ENCODE peak calls at places on chromosomes 5 and 9, in seven cellular contexts. One of them, this sample, is unnamed.

GRCh38 chr5:154628685-154629084 is 126.5 kb upstream of the LARP1 start:
- DNase-seq in NCI-H774: no peak
- DNase-seq in caudate nucleus: no peak
- DNase-seq in CD8-positive, alpha-beta memory T cell: no peak
- DNase-seq in aorta: no peak
- DNase-seq in stimulated activated CD4-positive, alpha-beta T cell treated with anti-CD3 and anti-CD28 coated beads, Interleukin-2, amount 100 ng/mL, for 48 hours: no peak
- DNase-seq in NCI-H345: no peak
- DNase-seq in this sample: no peak

GRCh38 chr5:133052317-133053175 is 733 bp downstream of the HSPA4 start:
- DNase-seq in NCI-H774: peak
- DNase-seq in caudate nucleus: no peak
- DNase-seq in CD8-positive, alpha-beta memory T cell: no peak
- DNase-seq in aorta: peak
- DNase-seq in stimulated activated CD4-positive, alpha-beta T cell treated with anti-CD3 and anti-CD28 coated beads, Interleukin-2, amount 100 ng/mL, for 48 hours: peak
- DNase-seq in NCI-H345: peak
- DNase-seq in this sample: no peak

GRCh38 chr9:129273941-129274709 is 96.1 kb upstream of the IER5L start:
- DNase-seq in NCI-H774: no peak
- DNase-seq in caudate nucleus: no peak
- DNase-seq in CD8-positive, alpha-beta memory T cell: no peak
- DNase-seq in aorta: peak
- DNase-seq in stimulated activated CD4-positive, alpha-beta T cell treated with anti-CD3 and anti-CD28 coated beads, Interleukin-2, amount 100 ng/mL, for 48 hours: no peak
- DNase-seq in NCI-H345: no peak
- DNase-seq in this sample: no peak

GRCh38 chr9:20558609-20559016 is 63.7 kb downstream of the MLLT3 start:
- DNase-seq in NCI-H774: no peak
- DNase-seq in caudate nucleus: no peak
- DNase-seq in CD8-positive, alpha-beta memory T cell: no peak
- DNase-seq in aorta: no peak
- DNase-seq in stimulated activated CD4-positive, alpha-beta T cell treated with anti-CD3 and anti-CD28 coated beads, Interleukin-2, amount 100 ng/mL, for 48 hours: peak
- DNase-seq in NCI-H345: no peak
- DNase-seq in this sample: no peak

GRCh38 chr9:1721219-1721618 is 293.9 kb upstream of the SMARCA2 start:
- DNase-seq in NCI-H774: no peak
- DNase-seq in caudate nucleus: no peak
- DNase-seq in CD8-positive, alpha-beta memory T cell: no peak
- DNase-seq in aorta: no peak
- DNase-seq in stimulated activated CD4-positive, alpha-beta T cell treated with anti-CD3 and anti-CD28 coated beads, Interleukin-2, amount 100 ng/mL, for 48 hours: no peak
- DNase-seq in NCI-H345: peak
- DNase-seq in this sample: no peak

GRCh38 chr5:66134407-66134843 is 9.7 kb upstream of the SREK1 start:
- DNase-seq in NCI-H774: no peak
- DNase-seq in caudate nucleus: no peak
- DNase-seq in CD8-positive, alpha-beta memory T cell: no peak
- DNase-seq in aorta: no peak
- DNase-seq in stimulated activated CD4-positive, alpha-beta T cell treated with anti-CD3 and anti-CD28 coated beads, Interleukin-2, amount 100 ng/mL, for 48 hours: no peak
- DNase-seq in NCI-H345: no peak
- DNase-seq in this sample: no peak

GRCh38 chr5:56951946-56952691 is at the start of gene MIER3:
- DNase-seq in NCI-H774: peak
- DNase-seq in caudate nucleus: peak
- DNase-seq in CD8-positive, alpha-beta memory T cell: peak
- DNase-seq in aorta: peak
- DNase-seq in stimulated activated CD4-positive, alpha-beta T cell treated with anti-CD3 and anti-CD28 coated beads, Interleukin-2, amount 100 ng/mL, for 48 hours: peak
- DNase-seq in NCI-H345: peak
- DNase-seq in this sample: peak

GRCh38 chr5:139912804-139913203 is 117.2 kb downstream of the PSD2 start:
- DNase-seq in NCI-H774: no peak
- DNase-seq in caudate nucleus: no peak
- DNase-seq in CD8-positive, alpha-beta memory T cell: no peak
- DNase-seq in aorta: no peak
- DNase-seq in stimulated activated CD4-positive, alpha-beta T cell treated with anti-CD3 and anti-CD28 coated beads, Interleukin-2, amount 100 ng/mL, for 48 hours: no peak
- DNase-seq in NCI-H345: peak
- DNase-seq in this sample: no peak

GRCh38 chr5:150318613-150319483 is 16.1 kb upstream of the ARSI start:
- DNase-seq in NCI-H774: no peak
- DNase-seq in caudate nucleus: no peak
- DNase-seq in CD8-positive, alpha-beta memory T cell: no peak
- DNase-seq in aorta: no peak
- DNase-seq in stimulated activated CD4-positive, alpha-beta T cell treated with anti-CD3 and anti-CD28 coated beads, Interleukin-2, amount 100 ng/mL, for 48 hours: no peak
- DNase-seq in NCI-H345: no peak
- DNase-seq in this sample: no peak

GRCh38 chr5:133735346-133735745 is 123.0 kb upstream of the FSTL4 start:
- DNase-seq in NCI-H774: peak
- DNase-seq in caudate nucleus: no peak
- DNase-seq in CD8-positive, alpha-beta memory T cell: no peak
- DNase-seq in aorta: no peak
- DNase-seq in stimulated activated CD4-positive, alpha-beta T cell treated with anti-CD3 and anti-CD28 coated beads, Interleukin-2, amount 100 ng/mL, for 48 hours: no peak
- DNase-seq in NCI-H345: no peak
- DNase-seq in this sample: no peak

GRCh38 chr9:113594484-113595299 is 131.2 kb downstream of the RGS3 start:
- DNase-seq in NCI-H774: no peak
- DNase-seq in caudate nucleus: no peak
- DNase-seq in CD8-positive, alpha-beta memory T cell: no peak
- DNase-seq in aorta: peak
- DNase-seq in stimulated activated CD4-positive, alpha-beta T cell treated with anti-CD3 and anti-CD28 coated beads, Interleukin-2, amount 100 ng/mL, for 48 hours: no peak
- DNase-seq in NCI-H345: no peak
- DNase-seq in this sample: no peak